ENCODE peak calls at places on chromosomes 6 and 20, in nine cellular contexts. X, O, P, Q, F, Z, D, A and J are unnamed samples. For H3K4me1, the result is how much of the 10 kb centered on the place peaks cover.

GRCh38 chr6:33418690-33419291 is 884 bp upstream of the CUTA start:
- DNase-seq in X (no peak), O (no peak), P (no peak), Q (peak), F (no peak), Z (no peak), D (peak), A (no peak), J (no peak)

GRCh38 chr6:79231101-79231500 is 3.4 kb downstream of the HMGN3 start:
- DNase-seq in X (no peak), O (no peak), P (no peak), Q (no peak), F (no peak), Z (no peak), D (no peak), A (no peak), J (no peak)

GRCh38 chr6:127439718-127440117 is 19.5 kb downstream of the KIAA0408 start:
- DNase-seq in X (no peak), O (no peak), P (no peak), Q (no peak), F (no peak), Z (no peak), D (no peak), A (no peak), J (no peak)

GRCh38 chr6:139349464-139350020 is 24.9 kb downstream of the CITED2 start:
- DNase-seq in X (peak), O (no peak), P (no peak), Q (no peak), F (no peak), Z (peak), D (no peak), A (no peak), J (no peak)

GRCh38 chr20:35597186-35597585 is 18.4 kb upstream of the SPAG4 start:
- DNase-seq in X (no peak), O (no peak), P (peak), Q (no peak), F (no peak), Z (no peak), D (no peak), A (no peak), J (no peak)

GRCh38 chr6:127690092-127690491 is 113.1 kb downstream of the C6orf58 start:
- DNase-seq in X (no peak), O (no peak), P (no peak), Q (peak), F (no peak), Z (peak), D (peak), A (no peak), J (no peak)

GRCh38 chr6:126897779-126898178 is 220.7 kb upstream of the RSPO3 start:
- DNase-seq in X (no peak), O (no peak), P (no peak), Q (no peak), F (no peak), Z (no peak), D (no peak), A (no peak), J (no peak)

GRCh38 chr20:33788351-33789049 is 22.6 kb upstream of the CHMP4B start:
- DNase-seq in X (no peak), O (no peak), P (no peak), Q (no peak), F (no peak), Z (peak), D (no peak), A (no peak), J (peak)

GRCh38 chr20:34907616-34908469 is 31.4 kb downstream of the ACSS2 start:
- DNase-seq in X (peak), O (no peak), P (no peak), Q (peak), F (peak), Z (peak), D (peak), A (no peak), J (peak)

GRCh38 chr6:144285798-144286502 is 815 bp downstream of the UTRN start:
- DNase-seq in X (peak), O (peak), P (peak), Q (peak), F (peak), Z (peak), D (peak), A (no peak), J (peak)

GRCh38 chr6:47134476-47135189 is 92.5 kb upstream of the ADGRF1 start:
- DNase-seq in X (peak), O (no peak), P (no peak), Q (no peak), F (no peak), Z (peak), D (peak), A (no peak), J (no peak)

GRCh38 chr6:83511901-83512681 is at the start of gene PRSS35:
- DNase-seq in X (peak), O (peak), P (peak), Q (peak), F (peak), Z (peak), D (peak), A (no peak), J (peak)

GRCh38 chr6:17193376-17193775 is 87.8 kb upstream of the RBM24 start:
- DNase-seq in X (no peak), O (no peak), P (no peak), Q (no peak), F (no peak), Z (no peak), D (no peak), A (no peak), J (no peak)

GRCh38 chr6:156955494-156956183 is 178.5 kb downstream of the ARID1B start:
- DNase-seq in X (peak), O (no peak), P (no peak), Q (no peak), F (no peak), Z (no peak), D (no peak), A (no peak), J (peak)

GRCh38 chr6:85124472-85125428 is 325.1 kb upstream of the NT5E start:
- DNase-seq in X (no peak), O (no peak), P (no peak), Q (no peak), F (no peak), Z (no peak), D (peak), A (no peak), J (no peak)

GRCh38 chr6:15504581-15505350 is 158.1 kb downstream of the DTNBP1 start:
- DNase-seq in X (peak), O (peak), P (no peak), Q (no peak), F (peak), Z (no peak), D (peak), A (no peak), J (peak)

GRCh38 chr20:38128691-38129090 is 36.4 kb downstream of the TGM2 start:
- DNase-seq in X (no peak), O (peak), P (no peak), Q (no peak), F (no peak), Z (no peak), D (no peak), A (no peak), J (no peak)

GRCh38 chr20:64188682-64189529 is 24.7 kb downstream of the MYT1 start:
- DNase-seq in X (no peak), O (no peak), P (peak), Q (peak), F (peak), Z (no peak), D (peak), A (no peak), J (no peak)

GRCh38 chr6:52162940-52163908 is 23.0 kb upstream of the IL17A start:
- DNase-seq in X (no peak), O (no peak), P (no peak), Q (peak), F (no peak), Z (no peak), D (peak), A (no peak), J (no peak)

GRCh38 chr6:31170987-31171671 is 647 bp upstream of the POU5F1 start:
- DNase-seq in X (no peak), O (no peak), P (peak), Q (no peak), F (no peak), Z (no peak), D (no peak), A (no peak), J (no peak)

GRCh38 chr6:90643366-90643765 is 56.5 kb upstream of the MAP3K7 start:
- DNase-seq in X (no peak), O (no peak), P (no peak), Q (no peak), F (no peak), Z (no peak), D (no peak), A (no peak), J (no peak)

GRCh38 chr6:116059713-116060571 is 749 bp downstream of the FRK start:
- DNase-seq in X (peak), O (peak), P (no peak), Q (no peak), F (no peak), Z (peak), D (no peak), A (no peak), J (peak)

GRCh38 chr6:166540631-166541331 is 45.7 kb downstream of the RAMACL start:
- DNase-seq in X (no peak), O (no peak), P (no peak), Q (no peak), F (no peak), Z (no peak), D (peak), A (peak), J (no peak)

GRCh38 chr6:100706491-100706890 is 174.6 kb downstream of the ASCC3 start:
- DNase-seq in X (no peak), O (no peak), P (no peak), Q (no peak), F (no peak), Z (no peak), D (no peak), A (no peak), J (no peak)

GRCh38 chr6:79713701-79714322 is 82.7 kb downstream of the SH3BGRL2 start:
- DNase-seq in X (peak), O (no peak), P (peak), Q (peak), F (peak), Z (peak), D (peak), A (peak), J (peak)

GRCh38 chr6:133187657-133188453 is 53.3 kb upstream of the EYA4 start:
- DNase-seq in X (no peak), O (no peak), P (no peak), Q (no peak), F (no peak), Z (no peak), D (peak), A (no peak), J (no peak)

GRCh38 chr6:40436685-40437604 is 150.2 kb downstream of the LRFN2 start:
- DNase-seq in X (no peak), O (no peak), P (no peak), Q (no peak), F (peak), Z (no peak), D (no peak), A (no peak), J (no peak)

GRCh38 chr6:16769131-16769985 is 8.1 kb upstream of the ATXN1 start:
- DNase-seq in X (peak), O (no peak), P (peak), Q (no peak), F (no peak), Z (peak), D (peak), A (peak), J (no peak)

GRCh38 chr20:52889225-52889624 is 82.9 kb upstream of the TSHZ2 start:
- DNase-seq in X (no peak), O (no peak), P (no peak), Q (no peak), F (no peak), Z (no peak), D (no peak), A (no peak), J (no peak)

GRCh38 chr20:59406446-59406845 is 106.0 kb downstream of the EDN3 start:
- DNase-seq in X (no peak), O (no peak), P (no peak), Q (no peak), F (no peak), Z (no peak), D (no peak), A (no peak), J (no peak)

GRCh38 chr6:8191629-8192028 is 89.3 kb upstream of the EEF1E1 start:
- DNase-seq in X (no peak), O (no peak), P (no peak), Q (no peak), F (no peak), Z (no peak), D (no peak), A (no peak), J (no peak)

GRCh38 chr6:128208078-128208477 is 307.2 kb upstream of the THEMIS start:
- DNase-seq in X (no peak), O (no peak), P (no peak), Q (no peak), F (no peak), Z (no peak), D (peak), A (no peak), J (no peak)

GRCh38 chr6:27631614-27631925 is 158.7 kb upstream of the ZNF184 start:
- DNase-seq in X (no peak), O (no peak), P (no peak), Q (no peak), F (no peak), Z (no peak), D (no peak), A (no peak), J (no peak)

GRCh38 chr20:50532231-50532630 is 22.0 kb downstream of the PTPN1 start:
- DNase-seq in X (no peak), O (no peak), P (no peak), Q (no peak), F (no peak), Z (no peak), D (no peak), A (no peak), J (no peak)

GRCh38 chr6:44289726-44290125 is 19.5 kb downstream of the TMEM151B start:
- DNase-seq in X (no peak), O (no peak), P (no peak), Q (no peak), F (peak), Z (no peak), D (no peak), A (no peak), J (peak)

GRCh38 chr6:36873612-36874011 is 991 bp downstream of the PPIL1 start:
- DNase-seq in X (no peak), O (no peak), P (no peak), Q (no peak), F (peak), Z (no peak), D (no peak), A (no peak), J (no peak)

GRCh38 chr6:127459231-127459641 is at the start of gene KIAA0408:
- DNase-seq in X (peak), O (peak), P (peak), Q (peak), F (no peak), Z (no peak), D (peak), A (no peak), J (peak)

GRCh38 chr20:4604580-4604979 is 117.1 kb upstream of the PRND start:
- DNase-seq in X (no peak), O (no peak), P (no peak), Q (no peak), F (no peak), Z (no peak), D (no peak), A (no peak), J (no peak)
- TF ChIP-seq CTCF in X (no peak), O (no peak), P (no peak), Q (no peak), F (no peak), Z (no peak), D (no peak), A (no peak), J (no peak)

DNA sequence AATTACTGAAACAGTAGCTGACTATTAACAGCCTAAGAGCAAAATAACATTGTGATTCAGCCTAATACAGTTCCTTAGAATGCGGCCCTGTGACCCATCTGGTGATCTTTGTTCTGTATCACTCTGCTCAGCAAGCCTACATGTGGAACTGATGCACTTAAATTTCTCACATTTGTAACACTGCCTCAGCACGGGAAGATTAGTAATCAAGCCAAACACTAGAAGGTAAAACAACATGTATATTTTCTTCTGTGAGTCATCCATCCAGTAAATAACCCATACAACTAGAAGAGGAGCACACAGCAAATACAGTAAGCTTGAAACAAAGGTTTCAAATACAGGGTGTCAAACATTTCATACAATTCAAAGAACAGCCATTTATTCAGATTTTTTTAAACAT is 189.7 kb upstream of the NOX3 start:
- DNase-seq in X (no peak), O (no peak), P (no peak), Q (no peak), F (no peak), Z (no peak), D (peak), A (no peak), J (no peak)
- H3K4me1 ChIP-seq in X (under half), O (under half), P (under half), Q (under half), F (under half), Z (under half), D (under half), A (under half), J (under half)

GRCh38 chr6:107786709-107787588 is 37.2 kb downstream of the SCML4 start:
- DNase-seq in X (no peak), O (no peak), P (peak), Q (no peak), F (no peak), Z (no peak), D (no peak), A (no peak), J (no peak)
- H3K27ac ChIP-seq in X (no peak), O (no peak), P (no peak), Q (no peak), F (no peak), Z (no peak), D (no peak), A (peak), J (no peak)

DNA sequence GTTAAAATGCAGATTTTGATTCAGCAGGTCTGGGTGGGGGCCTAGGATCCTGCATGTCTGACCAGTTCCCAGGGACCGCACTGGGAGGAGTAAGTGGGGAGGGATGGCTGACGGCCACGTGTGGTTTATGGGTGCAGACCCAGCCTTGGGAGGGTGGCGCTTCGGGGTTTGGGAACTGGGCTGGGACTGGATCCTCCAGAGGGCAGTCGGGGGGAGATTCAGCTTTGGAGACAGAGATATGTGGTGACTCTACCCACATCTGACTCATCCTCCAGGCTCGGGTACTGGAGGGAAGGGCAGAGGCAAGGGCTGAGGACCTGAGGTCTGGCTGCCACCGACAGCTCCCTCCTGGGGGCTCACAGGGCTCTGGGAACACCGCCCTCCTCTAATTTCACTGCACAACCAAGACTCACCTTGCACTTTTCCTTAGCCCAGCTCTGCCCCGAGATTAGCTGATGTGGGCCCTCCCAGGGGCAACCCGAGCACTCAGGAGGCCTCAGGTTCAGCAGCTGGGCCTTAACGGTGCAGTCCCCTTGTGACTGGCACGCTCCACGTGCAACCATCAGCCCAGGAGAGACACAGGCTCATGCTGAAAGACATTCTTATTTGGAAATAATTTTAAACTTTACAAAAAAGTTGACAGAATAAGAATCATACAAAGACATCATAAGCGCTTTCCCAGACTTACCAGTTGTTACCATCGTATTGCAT is 172.8 kb upstream of the PMEPA1 start:
- DNase-seq in X (no peak), O (no peak), P (no peak), Q (no peak), F (no peak), Z (peak), D (no peak), A (no peak), J (no peak)
- TF ChIP-seq CTCF in X (no peak), O (no peak), P (no peak), Q (no peak), F (peak), Z (no peak), D (no peak), A (no peak), J (no peak)

GRCh38 chr20:24102290-24102689 is 113.7 kb upstream of the GGTLC1 start:
- DNase-seq in X (no peak), O (no peak), P (peak), Q (peak), F (no peak), Z (peak), D (no peak), A (no peak), J (no peak)
- H3K4me1 ChIP-seq in X (under half), O (under half), P (under half), Q (under half), F (under half), Z (half or more), D (under half), A (under half), J (under half)

DNA sequence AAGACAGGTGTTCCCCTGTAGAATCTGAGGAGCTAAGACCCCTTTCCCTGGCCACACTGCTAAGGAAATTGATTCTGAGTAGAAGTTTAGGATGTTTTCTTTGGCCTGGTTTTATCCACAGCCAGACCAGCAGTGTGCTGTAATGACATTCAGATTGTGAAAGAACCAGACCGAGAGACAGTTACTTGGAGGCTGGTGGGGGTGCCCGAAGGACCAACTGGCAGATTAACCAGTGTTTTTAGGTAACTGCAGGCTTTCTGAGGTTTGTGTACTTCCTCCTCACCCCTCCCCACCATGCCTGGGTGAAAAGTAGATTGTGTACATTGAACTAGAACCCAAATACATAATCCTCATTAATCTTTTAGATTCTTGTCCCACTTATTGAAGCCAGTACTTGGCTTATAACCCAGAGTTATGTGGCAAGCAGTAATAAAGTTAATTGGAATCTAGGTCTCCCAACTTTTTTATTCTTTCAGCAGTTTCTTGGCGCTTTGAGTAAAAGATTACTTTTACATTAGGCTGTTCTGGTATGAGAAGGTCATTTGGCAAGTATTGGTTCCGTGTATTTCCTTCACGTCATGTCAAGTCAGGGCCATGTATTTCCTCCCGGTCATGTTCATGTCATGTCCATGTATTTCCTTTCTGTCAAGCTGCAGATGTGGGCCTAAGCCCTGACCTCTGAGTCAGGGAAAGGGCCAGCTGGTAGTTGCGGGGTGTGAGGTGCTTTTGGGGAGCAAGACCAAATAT is 93.7 kb downstream of the TCP11 start:
- DNase-seq in X (no peak), O (no peak), P (no peak), Q (no peak), F (peak), Z (no peak), D (peak), A (no peak), J (no peak)
- H3K27ac ChIP-seq in X (peak), O (peak), P (peak), Q (peak), F (no peak), Z (peak), D (peak), A (no peak), J (peak)

GRCh38 chr6:13526718-13527668 is 39.6 kb upstream of the GFOD1 start:
- DNase-seq in X (no peak), O (no peak), P (no peak), Q (no peak), F (peak), Z (no peak), D (no peak), A (no peak), J (peak)

GRCh38 chr6:13527669-13528051 is 40.3 kb upstream of the GFOD1 start:
- DNase-seq in X (no peak), O (no peak), P (no peak), Q (no peak), F (no peak), Z (no peak), D (no peak), A (no peak), J (no peak)

GRCh38 chr6:13526339-13526717 is 38.9 kb upstream of the GFOD1 start:
- DNase-seq in X (no peak), O (no peak), P (no peak), Q (no peak), F (no peak), Z (no peak), D (no peak), A (no peak), J (no peak)

GRCh38 chr6:13528777-13529343 is 41.5 kb upstream of the GFOD1 start:
- DNase-seq in X (no peak), O (no peak), P (peak), Q (no peak), F (no peak), Z (no peak), D (no peak), A (no peak), J (no peak)

GRCh38 chr6:13528232-13528631 is 40.8 kb upstream of the GFOD1 start:
- DNase-seq in X (no peak), O (no peak), P (no peak), Q (no peak), F (no peak), Z (no peak), D (no peak), A (no peak), J (no peak)
- TF ChIP-seq CTCF in X (no peak), O (peak), P (no peak), Q (no peak), F (peak), Z (no peak), D (peak), A (no peak), J (no peak)

GRCh38 chr20:32378461-32378860 is 20.3 kb downstream of the ASXL1 start:
- DNase-seq in X (no peak), O (no peak), P (no peak), Q (no peak), F (no peak), Z (no peak), D (no peak), A (no peak), J (no peak)
- H3K4me1 ChIP-seq in X (under half), O (under half), P (under half), Q (under half), F (under half), Z (under half), D (under half), A (under half), J (under half)